ENCODE peak calls at places on chromosomes 3 and 15, in six cellular contexts. N is IMR-90, W is sigmoid colon, V is uterus, P is ovary, Q is stomach. J is an unnamed sample.
A peak's percentile ranks its signal among the peaks of the same experiment; 100 is the strongest.

GRCh38 chr3:69231929-69232437 is 109.6 kb upstream of the LMOD3 start:
- DNase-seq in P (no peak), Q (peak; percentile 52), N (no peak), W (no peak), V (no peak), J (peak; percentile 39)

GRCh38 chr15:35061171-35062163 is 23.6 kb downstream of the NANOGP8 start:
- DNase-seq in Q (no peak), V (peak; percentile 22), W (no peak), N (no peak), P (peak; percentile 53), J (no peak)

GRCh38 chr3:69020424-69020823 is 6.9 kb upstream of the EOGT start:
- DNase-seq in P (no peak), N (no peak), V (no peak), W (no peak), Q (no peak), J (no peak)

GRCh38 chr3:128786434-128787020 is 60.5 kb downstream of the RAB7A start:
- DNase-seq in V (no peak), W (no peak), P (no peak), Q (no peak), N (peak; percentile 30), J (no peak)

GRCh38 chr15:64749999-64750657 is 25.3 kb downstream of the RBPMS2 start:
- DNase-seq in N (peak; percentile 57), Q (no peak), P (no peak), W (no peak), V (no peak), J (no peak)

GRCh38 chr15:90358124-90359033 is 6.3 kb downstream of the ZNF774 start:
- DNase-seq in V (no peak), W (no peak), N (peak; percentile 81), Q (no peak), P (no peak), J (peak; percentile 47)

GRCh38 chr3:120202363-120202762 is 82.7 kb downstream of the GPR156 start:
- DNase-seq in W (no peak), Q (no peak), V (no peak), P (no peak), N (no peak), J (no peak)

GRCh38 chr15:64144565-64145281 is 6.8 kb upstream of the SNX22 start:
- DNase-seq in P (no peak), W (peak; percentile 45), N (no peak), V (no peak), Q (no peak), J (no peak)

GRCh38 chr15:29682781-29683180 is 139.5 kb downstream of the TJP1 start:
- DNase-seq in Q (no peak), P (no peak), W (no peak), V (no peak), N (peak; percentile 32), J (no peak)

GRCh38 chr3:190385835-190386688 is 1.9 kb upstream of the CLDN16 start:
- DNase-seq in P (no peak), V (no peak), W (no peak), Q (no peak), N (peak; percentile 98), J (no peak)

GRCh38 chr3:42735609-42736008 is 33.0 kb upstream of the HHATL start:
- DNase-seq in Q (no peak), V (no peak), P (peak; percentile 3), W (peak; percentile 56), N (no peak), J (no peak)

GRCh38 chr15:98954411-98954810 is 53.2 kb downstream of the PGPEP1L start:
- DNase-seq in P (peak; percentile 69), Q (no peak), N (peak; percentile 88), W (peak; percentile 96), V (peak; percentile 70), J (peak; percentile 60)

GRCh38 chr15:26126819-26127387 is 263.8 kb upstream of the ATP10A start:
- DNase-seq in P (no peak), N (no peak), Q (no peak), V (no peak), W (no peak), J (no peak)

GRCh38 chr3:169769287-169770181 is at the start of gene ACTRT3:
- DNase-seq in P (peak; percentile 60), V (peak; percentile 56), W (peak; percentile 79), Q (peak; percentile 76), N (peak; percentile 43), J (peak; percentile 77)

GRCh38 chr3:134709563-134710312 is 58.9 kb upstream of the KY start:
- DNase-seq in V (peak; percentile 21), N (no peak), Q (no peak), P (no peak), W (no peak), J (no peak)

GRCh38 chr3:42210731-42211130 is 55.3 kb downstream of the CCK start:
- DNase-seq in N (no peak), W (no peak), P (no peak), V (no peak), Q (no peak), J (no peak)

GRCh38 chr15:101309436-101310162 is 14.6 kb upstream of the SNRPA1 start:
- DNase-seq in W (peak; percentile 36), N (no peak), V (peak; percentile 9), Q (peak; percentile 17), P (no peak), J (peak; percentile 1)
- H3K4me1 ChIP-seq in W (no peaks in the 10 kb centered on the region), N (no peaks in the 10 kb centered on the region), V (no peaks in the 10 kb centered on the region), Q (no peaks in the 10 kb centered on the region), P (no peaks in the 10 kb centered on the region), J (no peaks in the 10 kb centered on the region)

GRCh38 chr3:194140520-194141414 is 4.8 kb downstream of the HES1 start:
- DNase-seq in P (peak; percentile 73), V (peak; percentile 73), N (no peak), Q (peak; percentile 48), W (peak; percentile 85), J (peak; percentile 49)

GRCh38 chr3:194139085-194139976 is 3.4 kb downstream of the HES1 start:
- DNase-seq in Q (no peak), V (peak; percentile 81), N (peak; percentile 76), P (peak; percentile 53), W (peak; percentile 83), J (no peak)

GRCh38 chr3:194142156-194142910 is 6.4 kb downstream of the HES1 start:
- DNase-seq in W (peak; percentile 87), V (peak; percentile 70), Q (no peak), P (peak; percentile 72), N (no peak), J (no peak)

GRCh38 chr3:194139977-194140351 is 4.0 kb downstream of the HES1 start:
- DNase-seq in P (no peak), Q (no peak), V (no peak), N (peak; percentile 14), W (no peak), J (no peak)

DNA sequence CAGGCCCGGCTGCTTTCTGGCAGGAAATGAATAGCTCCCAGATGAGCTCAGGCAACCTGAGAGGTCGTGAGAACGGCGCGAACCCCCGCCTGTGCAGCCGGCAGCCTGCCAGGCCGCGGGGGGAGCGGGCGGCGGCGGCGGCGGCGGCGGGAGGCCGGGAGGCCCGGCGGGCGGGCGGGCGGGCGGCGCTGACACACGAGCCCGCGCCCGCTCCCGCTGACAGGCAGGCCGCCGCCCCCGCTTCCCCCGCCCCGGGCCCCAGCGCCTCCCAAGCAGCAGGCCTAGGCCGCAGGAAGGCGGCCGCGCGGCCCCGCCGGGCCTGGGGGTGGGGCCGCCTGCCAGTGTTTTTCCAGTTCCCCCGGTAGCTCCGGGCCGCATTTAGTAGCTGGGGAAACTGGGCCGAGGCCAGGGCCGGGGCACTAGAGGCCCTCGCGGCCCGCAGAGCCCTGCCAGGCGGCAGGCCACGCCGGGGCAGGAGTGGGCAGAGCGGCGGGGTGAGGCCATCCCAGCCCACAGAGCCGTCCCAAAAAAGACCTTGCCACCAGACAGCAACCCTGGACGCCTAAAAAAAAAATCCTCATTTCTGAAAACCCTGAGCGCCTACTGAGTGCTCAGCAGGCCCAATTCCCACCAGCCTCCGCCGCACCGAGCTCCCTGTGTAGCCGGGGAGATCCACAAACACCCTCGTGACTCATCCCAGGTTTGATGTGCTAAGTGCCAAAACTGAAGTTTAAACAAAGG is 5.6 kb downstream of the HES1 start:
- DNase-seq in V (peak; percentile 92), N (peak; percentile 90), P (peak; percentile 93), Q (peak; percentile 95), W (peak; percentile 96), J (peak; percentile 91)
- TF ChIP-seq POLR2A in V (no peak), N (no peak), P (no peak), Q (no peak), W (no peak), J (peak; percentile 40)

GRCh38 chr3:41163399-41163798 is 35.9 kb upstream of the CTNNB1 start:
- DNase-seq in V (no peak), N (no peak), P (no peak), Q (no peak), W (no peak), J (no peak)

GRCh38 chr3:41158947-41159346 is 40.4 kb upstream of the CTNNB1 start:
- DNase-seq in W (no peak), N (no peak), Q (no peak), V (no peak), P (no peak), J (peak; percentile 66)

GRCh38 chr3:41162541-41162940 is 36.8 kb upstream of the CTNNB1 start:
- DNase-seq in Q (no peak), N (no peak), V (no peak), P (no peak), W (no peak), J (no peak)

GRCh38 chr3:41162981-41163380 is 36.3 kb upstream of the CTNNB1 start:
- DNase-seq in Q (no peak), P (no peak), V (no peak), W (no peak), N (no peak), J (no peak)

DNA sequence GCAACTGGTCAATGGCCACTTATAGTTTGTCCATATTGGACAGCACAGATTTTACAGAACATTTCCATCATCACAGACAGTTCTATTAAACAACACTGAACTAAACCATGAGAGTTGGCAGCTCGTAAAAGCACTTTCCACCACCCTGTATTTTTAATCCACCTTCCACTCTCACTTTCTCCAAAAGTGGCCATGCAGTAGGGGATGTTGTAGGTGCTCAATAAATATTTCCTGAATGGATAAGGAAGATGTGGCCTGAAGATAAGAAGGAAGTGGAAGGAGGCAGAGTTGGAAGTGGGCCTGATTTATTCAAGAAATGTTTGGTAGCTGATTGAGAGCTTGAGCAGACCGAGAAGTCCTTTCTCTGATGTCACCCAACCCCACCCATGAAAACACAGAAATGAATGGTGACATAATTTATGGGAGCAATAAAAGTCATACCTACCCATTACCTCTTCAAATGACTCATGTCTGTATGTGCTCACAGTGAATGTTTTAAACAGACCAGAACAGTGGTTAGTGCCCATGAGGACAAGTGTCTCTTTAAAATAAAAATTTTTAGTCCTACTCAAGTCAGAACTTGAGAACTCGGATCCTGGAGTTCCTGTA is 39.6 kb upstream of the CTNNB1 start:
- DNase-seq in W (no peak), V (no peak), Q (no peak), N (no peak), P (no peak), J (peak; percentile 44)
- H3K4me1 ChIP-seq in W (peaks cover 19% of the 10 kb centered on the region), V (no peaks in the 10 kb centered on the region), Q (no peaks in the 10 kb centered on the region), N (no peaks in the 10 kb centered on the region), P (no peaks in the 10 kb centered on the region), J (peaks cover 18% of the 10 kb centered on the region)

GRCh38 chr15:92902020-92902419 is 1.9 kb downstream of the CHD2 start:
- DNase-seq in W (no peak), P (no peak), Q (no peak), V (no peak), N (no peak), J (no peak)

GRCh38 chr15:92900712-92901052 is 558 bp downstream of the CHD2 start:
- DNase-seq in V (no peak), P (no peak), N (no peak), W (no peak), Q (no peak), J (no peak)

GRCh38 chr15:92898988-92899909 is 875 bp upstream of the CHD2 start:
- DNase-seq in N (peak; percentile 50), Q (no peak), W (no peak), P (no peak), V (no peak), J (no peak)

GRCh38 chr15:92901053-92901761 is 1.1 kb downstream of the CHD2 start:
- DNase-seq in V (no peak), N (no peak), P (no peak), W (no peak), Q (no peak), J (no peak)

GRCh38 chr15:92899910-92900711 is at the start of gene CHD2:
- DNase-seq in V (peak; percentile 51), W (peak; percentile 74), P (peak; percentile 72), N (peak; percentile 89), Q (peak; percentile 86), J (peak; percentile 86)
- TF ChIP-seq POLR2A in V (peak; percentile 92), W (peak; percentile 85), P (peak; percentile 74), N (peak; percentile 98), Q (no peak), J (peak; percentile 98)